ENCODE peak calls at places on chromosomes 6 and 20, in eight cellular contexts. Y, M, Q, D, Z, V, H and X are unnamed samples. For H3K4me1, the result is how much of the 10 kb centered on the place peaks cover.

GRCh38 chr6:107853226-107853625 is 29.1 kb upstream of the SCML4 start:
- DNase-seq in Y (no peak), M (no peak), Q (no peak), D (no peak), Z (no peak), V (no peak), H (no peak), X (no peak)

GRCh38 chr6:139291813-139292619 is at the start of gene TXLNB:
- DNase-seq in Y (peak), M (peak), Q (peak), D (peak), Z (peak), V (no peak), H (peak), X (peak)

GRCh38 chr20:59170406-59171349 is 7.1 kb downstream of the ZNF831 start:
- DNase-seq in Y (no peak), M (peak), Q (no peak), D (peak), Z (no peak), V (no peak), H (no peak), X (no peak)

GRCh38 chr6:76771076-76771634 is 692.1 kb downstream of the HTR1B start:
- DNase-seq in Y (no peak), M (no peak), Q (no peak), D (peak), Z (no peak), V (no peak), H (no peak), X (no peak)

GRCh38 chr20:40775747-40776146 is 86.7 kb upstream of the MAFB start:
- DNase-seq in Y (no peak), M (no peak), Q (no peak), D (no peak), Z (no peak), V (no peak), H (no peak), X (no peak)

GRCh38 chr6:29744131-29744530 is 20.9 kb downstream of the HLA-F start:
- DNase-seq in Y (no peak), M (no peak), Q (no peak), D (no peak), Z (no peak), V (no peak), H (no peak), X (no peak)

GRCh38 chr6:86619428-86619827 is 317.9 kb upstream of the HTR1E start:
- DNase-seq in Y (no peak), M (no peak), Q (no peak), D (no peak), Z (no peak), V (no peak), H (no peak), X (no peak)

GRCh38 chr20:36259177-36259835 is 23.0 kb downstream of the AAR2 start:
- DNase-seq in Y (no peak), M (no peak), Q (no peak), D (no peak), Z (no peak), V (peak), H (no peak), X (peak)

GRCh38 chr6:376823-377571 is 14.6 kb upstream of the IRF4 start:
- DNase-seq in Y (no peak), M (no peak), Q (no peak), D (no peak), Z (no peak), V (no peak), H (no peak), X (no peak)

GRCh38 chr20:47792021-47792618 is 6.8 kb upstream of the SULF2 start:
- DNase-seq in Y (peak), M (peak), Q (peak), D (no peak), Z (no peak), V (no peak), H (no peak), X (peak)

GRCh38 chr6:1983850-1984249 is 261.6 kb downstream of the GMDS start:
- DNase-seq in Y (no peak), M (no peak), Q (no peak), D (no peak), Z (no peak), V (no peak), H (no peak), X (no peak)

GRCh38 chr6:36908758-36909157 is 23.0 kb downstream of the C6orf89 start:
- DNase-seq in Y (no peak), M (no peak), Q (no peak), D (no peak), Z (no peak), V (no peak), H (no peak), X (no peak)
- H3K4me1 ChIP-seq in Y (under half), M (under half), Q (under half), D (half or more), Z (under half), V (under half), H (under half), X (under half)

DNA sequence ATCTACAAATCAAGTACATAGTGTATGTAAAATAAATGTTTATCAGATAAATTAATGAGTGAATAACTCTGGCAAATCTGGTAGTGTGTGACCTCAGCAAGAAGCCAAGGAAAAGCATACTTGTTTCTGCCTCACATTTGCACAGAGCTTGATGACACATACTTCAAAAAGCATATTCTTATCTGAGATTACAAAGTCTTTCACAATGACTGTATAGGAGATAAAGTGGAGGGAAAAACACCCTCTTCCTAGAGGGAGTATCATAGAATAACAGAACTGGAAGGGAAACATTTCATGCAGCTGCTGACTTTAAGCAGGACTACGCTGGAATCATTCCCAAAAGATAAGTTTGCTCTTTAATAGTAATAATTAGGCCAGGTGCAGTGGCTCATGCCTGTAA is 28.1 kb upstream of the AKAP7 start:
- DNase-seq in Y (no peak), M (no peak), Q (no peak), D (no peak), Z (no peak), V (peak), H (no peak), X (no peak)
- TF ChIP-seq EP300 in Y (no peak), M (no peak), Q (no peak), D (no peak), Z (no peak), V (peak), H (no peak), X (no peak)

GRCh38 chr20:49323622-49324238 is 45.9 kb upstream of the ZNFX1 start:
- DNase-seq in Y (no peak), M (no peak), Q (no peak), D (no peak), Z (no peak), V (peak), H (no peak), X (no peak)

GRCh38 chr20:49318091-49318429 is 40.2 kb upstream of the ZNFX1 start:
- DNase-seq in Y (no peak), M (no peak), Q (no peak), D (no peak), Z (no peak), V (no peak), H (no peak), X (no peak)

GRCh38 chr20:49319204-49319809 is 41.5 kb upstream of the ZNFX1 start:
- DNase-seq in Y (no peak), M (no peak), Q (no peak), D (no peak), Z (no peak), V (no peak), H (no peak), X (no peak)

GRCh38 chr20:49318430-49319203 is 40.8 kb upstream of the ZNFX1 start:
- DNase-seq in Y (no peak), M (no peak), Q (no peak), D (no peak), Z (no peak), V (no peak), H (no peak), X (no peak)

DNA sequence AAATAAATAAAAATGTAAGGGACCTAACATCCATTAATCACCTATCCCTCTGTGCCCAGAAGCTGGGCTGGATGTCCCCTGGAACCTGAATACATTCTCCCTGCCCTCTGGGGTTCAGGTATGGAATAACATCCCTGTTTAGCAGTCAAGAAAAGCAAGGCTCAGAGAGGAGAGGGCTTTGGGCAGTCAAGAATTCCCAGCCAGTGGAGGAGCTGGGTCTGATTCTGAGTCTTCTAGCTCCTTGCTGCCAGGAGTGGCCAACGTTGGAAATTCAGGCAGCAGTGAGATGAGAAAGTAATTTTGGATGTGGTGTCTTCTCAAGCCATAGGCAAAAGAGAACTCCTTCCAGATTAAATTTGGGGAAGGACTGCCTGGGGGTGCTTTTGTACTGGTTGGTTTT is 42.6 kb upstream of the ZNFX1 start:
- DNase-seq in Y (no peak), M (no peak), Q (no peak), D (no peak), Z (no peak), V (peak), H (no peak), X (no peak)
- TF ChIP-seq CTCF in Y (no peak), M (peak), Q (no peak), D (peak), Z (no peak), V (peak), H (no peak), X (no peak)

DNA sequence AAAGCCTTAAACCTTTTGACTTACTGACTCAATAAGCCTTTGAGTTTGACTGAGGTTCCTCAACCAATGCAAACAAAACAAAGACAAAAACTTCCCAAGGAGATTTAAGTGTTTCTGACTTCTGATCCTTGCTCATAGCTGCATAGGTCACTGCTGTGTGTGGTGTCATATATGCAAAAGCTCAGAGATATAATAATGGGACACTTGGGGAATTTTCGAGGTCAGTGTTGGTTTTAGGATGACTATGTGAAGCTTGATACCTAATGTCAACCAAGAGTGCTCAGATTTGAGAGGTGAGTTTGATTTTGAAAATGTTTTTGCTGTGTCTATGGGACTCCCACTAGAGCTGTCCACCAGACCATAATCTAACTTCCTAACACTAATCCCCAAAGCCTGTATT is 26.2 kb downstream of the ZKSCAN8 start:
- DNase-seq in Y (no peak), M (no peak), Q (no peak), D (no peak), Z (no peak), V (no peak), H (no peak), X (no peak)
- H3K4me1 ChIP-seq in Y (under half), M (under half), Q (under half), D (under half), Z (under half), V (under half), H (under half), X (under half)

DNA sequence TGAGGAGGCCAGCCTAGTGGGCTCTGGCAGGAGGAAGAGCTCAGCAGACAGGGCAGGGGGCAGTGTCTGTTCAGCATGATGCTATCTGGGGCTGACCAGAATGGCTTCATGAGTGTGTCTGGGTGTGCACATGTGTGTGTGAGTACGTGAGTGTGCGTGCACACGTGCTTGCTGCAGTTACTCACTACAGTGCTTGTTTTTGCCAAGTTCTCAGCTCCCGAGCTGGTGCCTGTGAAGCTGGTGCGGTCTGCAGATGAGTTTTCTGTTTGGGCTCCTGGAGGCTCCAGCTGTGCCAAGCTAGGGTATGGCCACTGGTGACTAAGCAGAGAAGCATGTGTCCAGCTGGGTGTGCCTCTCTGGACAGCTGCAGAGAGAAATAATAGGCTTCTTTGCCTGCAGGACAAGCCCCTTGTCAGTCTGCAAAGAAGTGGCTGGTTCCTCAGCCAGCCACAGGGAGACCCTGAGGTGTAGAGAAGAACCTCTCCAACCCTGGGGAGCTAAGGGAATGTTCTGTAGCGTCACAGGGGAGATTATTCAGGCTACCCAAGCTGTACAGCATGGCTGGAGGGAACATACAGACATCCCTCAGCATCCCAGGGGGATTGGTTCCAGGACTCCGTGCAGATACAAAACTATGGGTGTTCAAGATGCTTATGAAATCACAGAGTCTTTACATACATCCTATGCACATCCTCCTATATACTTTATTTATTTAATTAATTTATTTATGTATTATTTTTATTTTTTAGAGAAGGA is 40.2 kb upstream of the FAM50B start:
- DNase-seq in Y (no peak), M (peak), Q (peak), D (peak), Z (no peak), V (peak), H (no peak), X (peak)
- TF ChIP-seq EP300 in Y (no peak), M (no peak), Q (no peak), D (no peak), Z (no peak), V (no peak), H (no peak), X (no peak)

GRCh38 chr6:130760006-130760405 is 67.2 kb upstream of the SMLR1 start:
- DNase-seq in Y (no peak), M (no peak), Q (no peak), D (no peak), Z (no peak), V (peak), H (no peak), X (no peak)
- TF ChIP-seq CTCF in Y (no peak), M (peak), Q (no peak), D (no peak), Z (no peak), V (peak), H (peak), X (no peak)

GRCh38 chr6:136523196-136523595 is 27.0 kb downstream of the MAP7 start:
- DNase-seq in Y (no peak), M (no peak), Q (no peak), D (no peak), Z (no peak), V (no peak), H (no peak), X (no peak)
- H3K4me1 ChIP-seq in Y (under half), M (under half), Q (under half), D (under half), Z (under half), V (under half), H (under half), X (under half)

GRCh38 chr6:154602708-154603107 is 92.2 kb upstream of the CNKSR3 start:
- DNase-seq in Y (no peak), M (no peak), Q (no peak), D (no peak), Z (no peak), V (no peak), H (no peak), X (no peak)

GRCh38 chr6:154598403-154598802 is 87.9 kb upstream of the CNKSR3 start:
- DNase-seq in Y (no peak), M (no peak), Q (no peak), D (no peak), Z (no peak), V (no peak), H (no peak), X (no peak)

GRCh38 chr6:154605207-154605877 is 94.9 kb upstream of the CNKSR3 start:
- DNase-seq in Y (no peak), M (no peak), Q (no peak), D (no peak), Z (no peak), V (no peak), H (peak), X (no peak)

GRCh38 chr6:154604120-154604519 is 93.6 kb upstream of the CNKSR3 start:
- DNase-seq in Y (no peak), M (no peak), Q (no peak), D (no peak), Z (no peak), V (no peak), H (peak), X (no peak)

DNA sequence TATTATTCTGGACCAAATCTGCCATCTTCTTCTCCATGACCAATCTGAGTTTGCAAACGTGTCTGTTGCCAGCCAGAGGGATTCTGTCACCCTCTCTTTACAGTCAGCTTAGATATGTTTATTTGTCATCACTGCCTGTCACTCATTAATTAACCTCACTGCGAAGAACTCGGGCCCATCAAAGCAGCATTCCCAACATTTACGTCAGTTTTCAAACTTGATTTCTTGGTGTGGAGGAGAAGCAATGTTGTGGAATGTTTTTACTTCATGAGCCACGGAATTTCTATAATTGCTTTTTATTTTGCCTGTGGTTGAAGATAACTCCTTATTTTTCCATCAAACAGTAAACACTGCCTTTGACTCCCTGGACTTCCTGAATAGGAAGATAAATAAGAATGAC is 91.8 kb upstream of the CNKSR3 start:
- DNase-seq in Y (no peak), M (no peak), Q (no peak), D (no peak), Z (no peak), V (no peak), H (no peak), X (no peak)
- TF ChIP-seq EP300 in Y (no peak), M (no peak), Q (no peak), D (no peak), Z (no peak), V (no peak), H (no peak), X (no peak)

DNA sequence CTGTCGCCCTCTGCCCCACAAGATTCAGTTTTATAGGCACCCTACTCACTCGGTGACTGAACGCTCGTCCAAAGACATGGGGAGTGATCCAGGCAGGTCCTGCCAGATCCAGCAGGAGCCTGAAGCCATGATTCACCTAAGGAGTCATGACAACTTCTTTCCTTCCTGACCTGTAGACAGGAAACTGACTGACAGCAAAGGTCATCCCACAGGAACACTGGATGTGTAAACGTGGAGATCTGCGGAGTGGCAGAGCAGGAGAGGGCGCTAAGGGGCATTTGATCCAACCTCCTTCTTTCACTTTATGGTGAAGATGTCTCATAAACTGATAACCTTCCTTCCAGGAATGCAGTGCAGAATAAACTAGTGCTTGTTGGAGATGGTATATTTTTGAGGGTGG is 192.2 kb downstream of the GJA10 start:
- DNase-seq in Y (no peak), M (no peak), Q (no peak), D (no peak), Z (no peak), V (no peak), H (no peak), X (no peak)
- TF ChIP-seq CTCF in Y (no peak), M (no peak), Q (no peak), D (no peak), Z (no peak), V (peak), H (no peak), X (no peak)